ENCODE peak calls at places on chromosome 7, in nine cellular contexts. C, U, L, A, I, S, W, X and H are unnamed samples.

GRCh38 chr7:113912881-113913280 is 5.9 kb downstream of the PPP1R3A start:
- DNase-seq in C (no peak), U (no peak), L (no peak), A (no peak), I (no peak), S (peak; percentile 29), W (no peak), X (no peak), H (no peak)

GRCh38 chr7:123751816-123752215 is 3.0 kb upstream of the WASL start:
- DNase-seq in C (no peak), U (no peak), L (no peak), A (no peak), I (no peak), S (no peak), W (no peak), X (no peak), H (no peak)

GRCh38 chr7:151245360-151246160 is 2.9 kb downstream of the SMARCD3 start:
- DNase-seq in C (peak; percentile 30), U (peak; percentile 46), L (peak; percentile 34), A (peak; percentile 64), I (no peak), S (peak; percentile 65), W (no peak), X (no peak), H (no peak)

GRCh38 chr7:2299131-2299829 is 15.0 kb downstream of the SNX8 start:
- DNase-seq in C (no peak), U (no peak), L (no peak), A (no peak), I (no peak), S (no peak), W (peak; percentile 75), X (peak; percentile 82), H (no peak)

GRCh38 chr7:46685051-46685450 is 764.0 kb upstream of the IGFBP3 start:
- DNase-seq in C (no peak), U (no peak), L (no peak), A (no peak), I (no peak), S (no peak), W (no peak), X (no peak), H (no peak)

GRCh38 chr7:33961948-33962347 is 56.6 kb downstream of the BMPER start:
- DNase-seq in C (no peak), U (no peak), L (no peak), A (no peak), I (no peak), S (no peak), W (no peak), X (peak; percentile 49), H (no peak)

GRCh38 chr7:150949971-150950491 is 28.1 kb downstream of the KCNH2 start:
- DNase-seq in C (no peak), U (no peak), L (no peak), A (no peak), I (no peak), S (no peak), W (no peak), X (no peak), H (no peak)

GRCh38 chr7:116726713-116727431 is 54.9 kb downstream of the MET start:
- DNase-seq in C (no peak), U (no peak), L (no peak), A (no peak), I (no peak), S (no peak), W (no peak), X (no peak), H (no peak)

GRCh38 chr7:114533151-114533550 is 118.5 kb downstream of the FOXP2 start:
- DNase-seq in C (no peak), U (no peak), L (no peak), A (no peak), I (no peak), S (no peak), W (no peak), X (no peak), H (no peak)

GRCh38 chr7:30869794-30870491 is 41.7 kb upstream of the AQP1 start:
- DNase-seq in C (no peak), U (no peak), L (no peak), A (no peak), I (peak; percentile 64), S (no peak), W (no peak), X (no peak), H (no peak)

GRCh38 chr7:134527979-134528371 is 608 bp downstream of the AKR1B10 start:
- DNase-seq in C (no peak), U (no peak), L (no peak), A (no peak), I (peak; percentile 23), S (peak; percentile 54), W (peak; percentile 13), X (no peak), H (peak; percentile 2)

GRCh38 chr7:105389090-105389650 is 449 bp upstream of the SRPK2 start:
- DNase-seq in C (no peak), U (no peak), L (no peak), A (no peak), I (peak; percentile 62), S (peak; percentile 71), W (no peak), X (peak; percentile 31), H (peak; percentile 49)

GRCh38 chr7:77426052-77426404 is 9.9 kb upstream of the GSAP start:
- DNase-seq in C (no peak), U (no peak), L (no peak), A (no peak), I (no peak), S (no peak), W (no peak), X (no peak), H (no peak)

GRCh38 chr7:36967387-36967786 is 243.1 kb upstream of the AOAH start:
- DNase-seq in C (no peak), U (no peak), L (no peak), A (no peak), I (peak; percentile 87), S (peak; percentile 67), W (no peak), X (peak; percentile 38), H (no peak)

GRCh38 chr7:24141876-24142509 is 142.0 kb upstream of the NPY start:
- DNase-seq in C (no peak), U (no peak), L (no peak), A (no peak), I (no peak), S (no peak), W (no peak), X (no peak), H (no peak)

GRCh38 chr7:85130702-85131101 is 56.2 kb downstream of the SEMA3D start:
- DNase-seq in C (no peak), U (no peak), L (no peak), A (no peak), I (no peak), S (no peak), W (no peak), X (no peak), H (peak; percentile 5)

GRCh38 chr7:150742286-150742968 is 5.2 kb downstream of the GIMAP5 start:
- DNase-seq in C (no peak), U (no peak), L (no peak), A (no peak), I (no peak), S (no peak), W (no peak), X (no peak), H (no peak)

GRCh38 chr7:79713281-79713680 is 259.8 kb upstream of the MAGI2 start:
- DNase-seq in C (no peak), U (no peak), L (no peak), A (no peak), I (no peak), S (no peak), W (no peak), X (no peak), H (no peak)

GRCh38 chr7:30986331-30986730 is 22.6 kb downstream of the GHRHR start:
- DNase-seq in C (no peak), U (no peak), L (no peak), A (no peak), I (no peak), S (no peak), W (no peak), X (no peak), H (no peak)